ENCODE peak calls at places on chromosomes 7 and 10, in five cellular contexts. K, N, V, P and S are unnamed samples.

GRCh38 chr7:138243430-138243829 is 167.2 kb downstream of the AKR1D1 start:
- DNase-seq in N (no peak), V (peak; percentile 86), K (peak; percentile 12), P (peak; percentile 91), S (peak; percentile 95)

GRCh38 chr10:73780966-73781365 is 882 bp upstream of the CHCHD1 start:
- DNase-seq in V (no peak), N (peak; percentile 7), K (peak; percentile 13), P (no peak), S (no peak)

GRCh38 chr7:157708896-157709295 is 372.1 kb downstream of the DNAJB6 start:
- DNase-seq in V (no peak), K (no peak), P (no peak), N (no peak), S (no peak)

GRCh38 chr7:44972562-44972961 is 6.3 kb downstream of the MYO1G start:
- DNase-seq in K (no peak), P (no peak), N (no peak), V (no peak), S (no peak)

GRCh38 chr7:141417506-141417905 is 133.7 kb upstream of the AGK start:
- DNase-seq in P (no peak), N (no peak), V (no peak), K (no peak), S (no peak)

GRCh38 chr7:1934756-1935155 is 264.7 kb downstream of the ELFN1 start:
- DNase-seq in P (no peak), N (no peak), V (no peak), K (no peak), S (no peak)

GRCh38 chr10:102615361-102615760 is 28.9 kb upstream of the TRIM8 start:
- DNase-seq in K (no peak), V (no peak), P (no peak), N (no peak), S (peak; percentile 79)

GRCh38 chr7:44279731-44280505 is 45.5 kb downstream of the CAMK2B start:
- DNase-seq in V (no peak), P (no peak), N (no peak), K (no peak), S (peak; percentile 14)

GRCh38 chr7:36881206-36881605 is 156.9 kb upstream of the AOAH start:
- DNase-seq in P (no peak), V (no peak), K (no peak), N (no peak), S (no peak)

DNA sequence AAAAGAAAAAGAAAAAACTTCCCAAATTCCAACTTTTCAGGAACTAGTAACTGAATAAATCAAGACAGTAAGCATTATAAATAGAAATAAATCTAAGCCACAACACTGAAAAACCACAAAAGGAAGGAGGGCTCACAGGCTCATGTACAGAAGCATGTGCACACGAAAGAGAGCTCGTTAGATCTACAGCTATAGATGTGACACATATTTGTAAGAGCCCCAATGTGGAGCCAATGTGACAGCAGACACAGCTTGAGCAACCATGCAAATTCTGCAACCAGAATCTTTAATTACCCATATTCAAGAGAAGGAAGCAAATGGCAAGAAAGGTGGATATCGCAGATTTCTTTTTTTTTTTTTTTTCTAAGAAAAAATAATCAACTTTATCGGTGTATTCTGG is 94.7 kb downstream of the SORBS1 start:
- DNase-seq in V (no peak), K (no peak), N (no peak), P (no peak), S (no peak)
- H2BK15ac ChIP-seq in V (no peak overlapping the region), K (no peak overlapping the region), N (no peak overlapping the region), P (no peak overlapping the region), S (no peak overlapping the region)

DNA sequence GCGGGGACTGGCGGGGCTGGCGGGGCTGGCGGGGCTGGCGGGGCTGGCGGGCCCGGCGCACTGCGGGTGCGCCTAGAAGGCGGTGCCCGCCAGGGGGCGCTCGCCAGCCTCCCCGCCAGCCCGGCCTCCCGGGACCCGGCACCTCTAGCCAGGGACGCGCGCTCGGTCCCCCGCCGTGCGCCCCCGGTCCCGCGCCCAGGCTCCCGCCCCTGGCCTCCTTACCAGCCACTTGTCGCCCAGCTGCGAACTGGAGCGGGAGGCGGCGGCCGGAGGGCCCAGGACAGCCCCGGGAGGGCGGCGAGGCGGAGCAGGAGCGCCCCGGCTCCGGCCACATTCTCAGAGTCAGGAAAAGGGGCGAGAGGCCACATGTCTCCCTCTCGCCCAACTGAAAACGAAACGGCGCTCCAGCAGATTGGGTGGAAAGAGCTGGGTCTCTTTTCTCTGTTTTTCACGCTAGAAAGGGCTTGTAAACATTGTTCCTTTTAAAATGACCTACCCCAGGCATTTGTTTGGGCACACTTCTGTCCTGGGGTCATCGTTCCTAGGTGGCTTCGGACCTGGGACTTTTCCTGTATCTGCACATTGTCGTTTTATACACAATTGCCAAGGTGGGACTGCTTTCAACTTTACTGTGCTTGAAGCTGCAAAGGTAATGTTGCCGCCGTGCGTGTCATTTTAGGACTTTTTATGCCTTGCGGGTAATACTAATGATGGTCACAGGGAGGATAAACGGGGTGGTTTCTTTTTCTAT is 378 bp upstream of the PRKCQ start:
- DNase-seq in N (peak; percentile 47), P (peak; percentile 44), V (peak; percentile 78), K (peak; percentile 69), S (peak; percentile 83)
- H2AFZ ChIP-seq in N (peak overlapping the region; percentile 91), P (peak overlapping the region; percentile 91), V (peak overlapping the region; percentile 98), K (peak overlapping the region; percentile 71), S (peak overlapping the region; percentile 75)

GRCh38 chr10:95536017-95536416 is 25.2 kb downstream of the SORBS1 start:
- DNase-seq in N (no peak), P (no peak), V (no peak), K (peak; percentile 23), S (no peak)
- H2BK15ac ChIP-seq in N (no peak overlapping the region), P (no peak overlapping the region), V (no peak overlapping the region), K (no peak overlapping the region), S (no peak overlapping the region)

GRCh38 chr10:31120392-31120791 is 88.7 kb upstream of the ZNF438 start:
- DNase-seq in V (no peak), N (peak; percentile 38), K (no peak), P (no peak), S (no peak)
- H2AFZ ChIP-seq in V (peak overlapping the region; percentile 3), N (no peak overlapping the region), K (no peak overlapping the region), P (no peak overlapping the region), S (no peak overlapping the region)